ENCODE peak calls at places on chromosome 1, in seven cellular contexts. F, L, K, R, Y, O and D are unnamed samples.
A peak's percentile ranks its signal among the peaks of the same experiment; 100 is the strongest.

GRCh38 chr1:33727310-33727709 is 136.6 kb upstream of the HMGB4 start:
- DNase-seq in Y (no peak), R (no peak), K (no peak), L (no peak), F (no peak), O (no peak), D (no peak)

GRCh38 chr1:180757657-180758056 is 125.8 kb downstream of the XPR1 start:
- DNase-seq in K (no peak), R (no peak), Y (no peak), O (no peak), F (no peak), L (no peak), D (no peak)

GRCh38 chr1:27332536-27333281 is 9.1 kb upstream of the SYTL1 start:
- DNase-seq in O (no peak), L (peak; percentile 16), K (peak; percentile 86), R (peak; percentile 78), F (no peak), Y (no peak), D (no peak)

GRCh38 chr1:74767490-74767889 is 34.5 kb downstream of the TYW3 start:
- DNase-seq in Y (no peak), F (peak; percentile 54), L (peak; percentile 2), O (peak; percentile 20), R (peak; percentile 37), K (peak; percentile 57), D (peak; percentile 44)

GRCh38 chr1:25197235-25197930 is 34.9 kb downstream of the SYF2 start:
- DNase-seq in Y (no peak), F (no peak), L (no peak), O (peak; percentile 72), R (no peak), K (no peak), D (no peak)

GRCh38 chr1:226677121-226678020 is 61.7 kb downstream of the ITPKB start:
- DNase-seq in K (no peak), Y (no peak), O (no peak), F (peak; percentile 20), R (no peak), L (peak; percentile 87), D (no peak)

GRCh38 chr1:197249324-197249723 is 18.7 kb upstream of the CRB1 start:
- DNase-seq in Y (no peak), R (no peak), F (no peak), L (no peak), O (no peak), K (no peak), D (no peak)

GRCh38 chr1:204285438-204286322 is 71.9 kb upstream of the GOLT1A start:
- DNase-seq in R (no peak), O (no peak), K (no peak), L (no peak), F (no peak), Y (no peak), D (no peak)

GRCh38 chr1:235883261-235883927 is 16.7 kb upstream of the LYST start:
- DNase-seq in L (peak; percentile 97), K (no peak), R (no peak), O (no peak), Y (peak; percentile 76), F (peak; percentile 17), D (no peak)

GRCh38 chr1:216310776-216311175 is 112.5 kb downstream of the USH2A start:
- DNase-seq in L (peak; percentile 50), F (peak; percentile 26), K (peak; percentile 67), R (no peak), Y (no peak), O (no peak), D (no peak)

GRCh38 chr1:113898243-113898814 is 6.3 kb downstream of the AP4B1 start:
- DNase-seq in F (no peak), R (no peak), L (no peak), O (no peak), K (no peak), Y (no peak), D (no peak)

DNA sequence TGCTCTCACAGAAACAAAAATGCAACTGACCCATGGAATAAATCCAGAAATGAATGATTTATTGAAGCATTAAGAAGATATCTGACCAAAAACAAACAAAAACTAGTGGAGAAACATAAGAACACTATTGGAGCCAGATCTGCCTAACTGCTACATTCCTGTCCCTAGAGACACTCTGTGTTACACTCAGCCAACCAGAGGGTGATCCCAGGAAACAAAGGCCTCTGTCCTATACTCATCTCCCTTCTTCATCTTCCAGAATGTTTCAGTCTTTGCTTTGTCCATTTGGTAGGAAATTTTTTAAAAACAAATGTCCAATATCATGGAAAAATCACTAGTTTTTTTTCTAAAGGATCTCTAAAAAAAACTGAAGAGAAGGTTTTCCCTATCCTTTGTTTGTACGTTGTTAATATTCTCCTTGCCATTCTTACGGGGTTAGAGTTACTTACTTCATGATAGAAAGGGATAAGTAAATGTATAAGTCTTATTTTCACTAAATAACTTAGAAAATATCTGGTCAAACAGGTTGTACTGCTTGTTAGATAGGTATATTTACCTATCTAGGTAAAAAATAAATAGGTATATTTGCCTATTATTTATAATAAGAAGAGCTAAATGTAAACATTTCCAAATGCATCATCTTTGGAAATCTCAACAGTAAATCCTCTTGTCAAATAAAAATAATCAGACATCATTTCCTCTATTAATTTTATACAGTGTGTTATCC is 59.1 kb downstream of the NME7 start:
- DNase-seq in Y (no peak), K (no peak), L (no peak), R (no peak), O (no peak), F (no peak), D (no peak)
- TF ChIP-seq POLR2A in Y (no peak), K (no peak), L (no peak), R (no peak), O (no peak), F (no peak), D (no peak)

DNA sequence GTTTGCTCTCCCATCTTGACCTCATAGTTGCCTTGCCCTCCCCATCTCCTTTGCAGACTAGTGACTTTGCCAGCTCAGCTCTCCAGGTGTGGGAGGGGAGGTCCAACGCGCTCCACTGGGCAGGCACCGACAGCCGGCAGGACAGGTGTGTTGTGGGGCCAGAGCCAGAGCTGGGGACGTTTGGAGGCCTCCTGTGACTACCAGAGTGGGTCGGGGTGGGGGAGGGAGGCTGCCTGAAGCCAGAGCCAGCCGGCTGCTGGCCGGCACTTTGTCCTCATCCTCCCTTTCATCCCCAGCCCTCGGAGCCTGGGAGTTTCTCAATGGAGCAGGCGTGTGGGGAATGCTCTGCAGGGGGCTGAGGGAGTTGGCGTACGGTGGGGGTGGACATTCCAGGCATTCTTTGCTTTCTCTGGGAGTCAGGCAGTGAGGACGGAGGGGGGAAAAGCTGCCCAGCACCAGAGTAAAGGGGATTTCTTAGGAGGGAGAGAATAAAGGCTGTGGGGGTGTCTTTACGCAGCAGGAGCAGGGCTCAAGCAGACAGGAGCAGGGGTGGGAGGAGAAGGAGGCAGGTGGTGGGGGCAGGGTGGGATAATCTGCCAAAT is 20.2 kb downstream of the NUAK2 start:
- DNase-seq in K (peak; percentile 94), L (peak; percentile 97), Y (no peak), F (peak; percentile 96), O (peak; percentile 94), R (no peak), D (no peak)
- TF ChIP-seq RAD21 in K (peak; percentile 23), L (peak; percentile 33), Y (no peak), F (peak; percentile 32), O (peak; percentile 77), R (no peak), D (no peak)

GRCh38 chr1:10415211-10415930 is 14.9 kb upstream of the CENPS start:
- DNase-seq in K (no peak), F (peak; percentile 96), L (peak; percentile 91), Y (no peak), R (peak; percentile 72), O (peak; percentile 24), D (no peak)
- TF ChIP-seq POLR2A in K (no peak), F (no peak), L (peak; percentile 66), Y (no peak), R (peak; percentile 75), O (no peak), D (no peak)

GRCh38 chr1:67485046-67485811 is 55.0 kb upstream of the SERBP1 start:
- DNase-seq in R (no peak), Y (no peak), K (no peak), O (no peak), L (no peak), F (no peak), D (no peak)
- TF ChIP-seq RAD21 in R (no peak), Y (no peak), K (no peak), O (no peak), L (no peak), F (no peak), D (no peak)